ENCODE peak calls at places on chromosomes 7 and 10, in four cellular contexts. One of them, this sample, is unnamed.

GRCh38 chr7:19143930-19144574 is 1.2 kb downstream of the FERD3L start:
- DNase-seq in K562: no peak
- DNase-seq in GM12878: no peak
- DNase-seq in GM12891: no peak
- DNase-seq in this sample: no peak

GRCh38 chr10:49656845-49657493 is 22.5 kb upstream of the C10orf53 start:
- DNase-seq in GM12878: no peak
- DNase-seq in K562: no peak
- DNase-seq in GM12891: no peak
- DNase-seq in this sample: no peak

GRCh38 chr7:145497911-145498525 is 618.6 kb upstream of the CNTNAP2 start:
- DNase-seq in K562: no peak
- DNase-seq in GM12891: no peak
- DNase-seq in GM12878: no peak
- DNase-seq in this sample: no peak

GRCh38 chr7:155665957-155666287 is 21.5 kb downstream of the RBM33 start:
- DNase-seq in K562: peak
- DNase-seq in GM12891: no peak
- DNase-seq in GM12878: no peak
- DNase-seq in this sample: no peak

GRCh38 chr7:114422478-114423217 is 8.0 kb downstream of the FOXP2 start:
- DNase-seq in GM12878: no peak
- DNase-seq in GM12891: no peak
- DNase-seq in K562: no peak
- DNase-seq in this sample: no peak

GRCh38 chr10:96370575-96371157 is 11.9 kb upstream of the OPALIN start:
- DNase-seq in GM12891: peak
- DNase-seq in K562: peak
- DNase-seq in GM12878: no peak
- DNase-seq in this sample: peak

GRCh38 chr7:417625-417889 is 102.1 kb downstream of the PDGFA start:
- DNase-seq in GM12891: no peak
- DNase-seq in K562: no peak
- DNase-seq in GM12878: no peak
- DNase-seq in this sample: no peak

GRCh38 chr10:13956826-13957225 is 370.1 kb downstream of the PRPF18 start:
- DNase-seq in GM12878: no peak
- DNase-seq in GM12891: no peak
- DNase-seq in K562: peak
- DNase-seq in this sample: no peak

GRCh38 chr10:111856631-111857030 is 326.9 kb downstream of the GPAM start:
- DNase-seq in GM12891: no peak
- DNase-seq in GM12878: no peak
- DNase-seq in K562: no peak
- DNase-seq in this sample: no peak

GRCh38 chr10:4081691-4082111 is 296.7 kb upstream of the KLF6 start:
- DNase-seq in K562: no peak
- DNase-seq in GM12878: no peak
- DNase-seq in GM12891: no peak
- DNase-seq in this sample: no peak
- TF ChIP-seq SPI1 in K562: no peak
- TF ChIP-seq SPI1 in GM12878: no peak
- TF ChIP-seq SPI1 in GM12891: no peak
- TF ChIP-seq SPI1 in this sample: no peak

DNA sequence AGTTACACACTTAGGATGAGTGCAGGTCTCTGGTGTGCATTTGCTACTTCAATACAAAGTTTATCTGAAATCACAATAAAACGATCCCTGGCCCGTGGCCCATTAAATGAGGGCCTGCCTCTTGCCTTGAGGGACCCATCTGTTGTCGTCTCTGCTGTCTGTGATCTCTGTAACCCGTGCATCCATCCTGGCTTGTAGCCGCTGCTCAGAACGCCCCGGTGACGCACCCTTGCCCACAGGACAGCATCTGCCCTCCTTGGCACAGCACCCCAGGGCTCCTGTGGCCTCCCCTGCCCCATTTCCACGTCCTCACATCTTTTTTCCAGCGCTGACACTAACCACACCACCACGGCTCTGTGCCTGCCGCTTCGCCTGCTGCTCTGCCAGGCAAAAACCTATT is 16.7 kb downstream of the CARD11 start:
- DNase-seq in GM12891: no peak
- DNase-seq in GM12878: no peak
- DNase-seq in K562: no peak
- DNase-seq in this sample: no peak
- TF ChIP-seq SPI1 in GM12891: no peak
- TF ChIP-seq SPI1 in GM12878: no peak
- TF ChIP-seq SPI1 in K562: no peak
- TF ChIP-seq SPI1 in this sample: no peak

GRCh38 chr7:12281026-12281425 is 69.9 kb downstream of the TMEM106B start:
- DNase-seq in GM12878: no peak
- DNase-seq in GM12891: no peak
- DNase-seq in K562: no peak
- DNase-seq in this sample: no peak
- TF ChIP-seq SPI1 in GM12878: no peak
- TF ChIP-seq SPI1 in GM12891: no peak
- TF ChIP-seq SPI1 in K562: no peak
- TF ChIP-seq SPI1 in this sample: no peak

GRCh38 chr10:123523833-123524232 is 142.3 kb upstream of the GPR26 start:
- DNase-seq in GM12891: no peak
- DNase-seq in GM12878: no peak
- DNase-seq in K562: no peak
- DNase-seq in this sample: no peak

GRCh38 chr10:123526356-123527079 is 139.6 kb upstream of the GPR26 start:
- DNase-seq in GM12878: no peak
- DNase-seq in K562: no peak
- DNase-seq in GM12891: no peak
- DNase-seq in this sample: no peak

GRCh38 chr10:123530166-123530870 is 135.8 kb upstream of the GPR26 start:
- DNase-seq in GM12891: no peak
- DNase-seq in GM12878: no peak
- DNase-seq in K562: peak
- DNase-seq in this sample: no peak

GRCh38 chr10:123529146-123529760 is 136.9 kb upstream of the GPR26 start:
- DNase-seq in K562: no peak
- DNase-seq in GM12891: no peak
- DNase-seq in GM12878: no peak
- DNase-seq in this sample: no peak

GRCh38 chr10:123527122-123527521 is 139.0 kb upstream of the GPR26 start:
- DNase-seq in K562: no peak
- DNase-seq in GM12878: no peak
- DNase-seq in GM12891: no peak
- DNase-seq in this sample: no peak
- TF ChIP-seq SPI1 in K562: no peak
- TF ChIP-seq SPI1 in GM12878: no peak
- TF ChIP-seq SPI1 in GM12891: peak
- TF ChIP-seq SPI1 in this sample: peak

GRCh38 chr7:50665403-50666123 is 100.4 kb upstream of the DDC start:
- DNase-seq in K562: no peak
- DNase-seq in GM12891: no peak
- DNase-seq in GM12878: no peak
- DNase-seq in this sample: no peak

GRCh38 chr7:50667789-50668226 is 102.6 kb upstream of the DDC start:
- DNase-seq in GM12891: no peak
- DNase-seq in K562: no peak
- DNase-seq in GM12878: no peak
- DNase-seq in this sample: no peak

GRCh38 chr7:50664937-50665336 is 99.7 kb upstream of the DDC start:
- DNase-seq in GM12878: no peak
- DNase-seq in GM12891: no peak
- DNase-seq in K562: no peak
- DNase-seq in this sample: no peak

GRCh38 chr7:50666124-50666496 is 100.9 kb upstream of the DDC start:
- DNase-seq in K562: no peak
- DNase-seq in GM12891: no peak
- DNase-seq in GM12878: no peak
- DNase-seq in this sample: no peak

GRCh38 chr7:50667338-50667737 is 102.1 kb upstream of the DDC start:
- DNase-seq in GM12891: no peak
- DNase-seq in K562: no peak
- DNase-seq in GM12878: no peak
- DNase-seq in this sample: no peak
- TF ChIP-seq SPI1 in GM12891: no peak
- TF ChIP-seq SPI1 in K562: no peak
- TF ChIP-seq SPI1 in GM12878: no peak
- TF ChIP-seq SPI1 in this sample: no peak

GRCh38 chr10:46035923-46036849 is 5.8 kb upstream of the NCOA4 start:
- DNase-seq in GM12891: no peak
- DNase-seq in GM12878: no peak
- DNase-seq in K562: no peak
- DNase-seq in this sample: no peak
- TF ChIP-seq SPI1 in GM12891: no peak
- TF ChIP-seq SPI1 in GM12878: no peak
- TF ChIP-seq SPI1 in K562: no peak
- TF ChIP-seq SPI1 in this sample: no peak

GRCh38 chr7:159049266-159050025 is 95.2 kb downstream of the VIPR2 start:
- DNase-seq in K562: no peak
- DNase-seq in GM12891: no peak
- DNase-seq in GM12878: no peak
- DNase-seq in this sample: no peak
- TF ChIP-seq SPI1 in K562: no peak
- TF ChIP-seq SPI1 in GM12891: no peak
- TF ChIP-seq SPI1 in GM12878: no peak
- TF ChIP-seq SPI1 in this sample: no peak

GRCh38 chr7:70915067-70915466 is 216.9 kb upstream of the GALNT17 start:
- DNase-seq in GM12891: no peak
- DNase-seq in GM12878: no peak
- DNase-seq in K562: no peak
- DNase-seq in this sample: no peak

GRCh38 chr7:70919491-70920073 is 212.4 kb upstream of the GALNT17 start:
- DNase-seq in K562: peak
- DNase-seq in GM12878: no peak
- DNase-seq in GM12891: no peak
- DNase-seq in this sample: no peak

GRCh38 chr7:70923086-70923845 is 208.7 kb upstream of the GALNT17 start:
- DNase-seq in K562: no peak
- DNase-seq in GM12878: no peak
- DNase-seq in GM12891: no peak
- DNase-seq in this sample: peak

GRCh38 chr7:70925411-70926115 is 206.4 kb upstream of the GALNT17 start:
- DNase-seq in GM12891: no peak
- DNase-seq in K562: no peak
- DNase-seq in GM12878: no peak
- DNase-seq in this sample: no peak

DNA sequence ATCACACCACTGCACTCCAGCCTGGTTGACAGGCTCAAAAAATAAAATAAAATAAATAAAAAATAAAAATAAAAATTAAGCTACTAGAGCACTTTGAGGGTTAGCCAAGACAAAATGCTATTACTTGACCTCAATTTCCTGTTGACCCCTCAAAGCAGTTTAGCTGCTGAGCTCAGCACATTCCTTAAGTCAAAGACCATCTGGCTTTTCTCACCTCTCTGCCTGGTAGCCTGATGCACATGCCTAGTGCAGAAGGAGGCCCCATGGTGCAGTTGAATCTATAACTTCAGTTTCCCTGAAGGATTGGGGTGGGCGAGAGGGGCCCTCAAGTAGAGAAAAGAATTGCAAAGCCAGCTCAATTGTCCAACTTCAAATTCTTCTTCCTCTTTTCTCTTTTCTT is 211.1 kb upstream of the GALNT17 start:
- DNase-seq in GM12878: no peak
- DNase-seq in GM12891: no peak
- DNase-seq in K562: no peak
- DNase-seq in this sample: no peak
- TF ChIP-seq SPI1 in GM12878: no peak
- TF ChIP-seq SPI1 in GM12891: no peak
- TF ChIP-seq SPI1 in K562: no peak
- TF ChIP-seq SPI1 in this sample: no peak

GRCh38 chr10:101099901-101100300 is 31.2 kb upstream of the TLX1 start:
- DNase-seq in K562: no peak
- DNase-seq in GM12891: no peak
- DNase-seq in GM12878: no peak
- DNase-seq in this sample: no peak
- TF ChIP-seq SPI1 in K562: no peak
- TF ChIP-seq SPI1 in GM12891: no peak
- TF ChIP-seq SPI1 in GM12878: no peak
- TF ChIP-seq SPI1 in this sample: no peak

GRCh38 chr7:75844158-75844557 is 30.6 kb upstream of the CCL24 start:
- DNase-seq in K562: no peak
- DNase-seq in GM12878: no peak
- DNase-seq in GM12891: no peak
- DNase-seq in this sample: no peak

GRCh38 chr7:75847707-75848106 is 31.1 kb upstream of the RHBDD2 start:
- DNase-seq in GM12891: no peak
- DNase-seq in K562: no peak
- DNase-seq in GM12878: no peak
- DNase-seq in this sample: peak

GRCh38 chr7:75843470-75844116 is 30.0 kb upstream of the CCL24 start:
- DNase-seq in GM12878: no peak
- DNase-seq in K562: no peak
- DNase-seq in GM12891: no peak
- DNase-seq in this sample: no peak

GRCh38 chr7:75840029-75840428 is 26.4 kb upstream of the CCL24 start:
- DNase-seq in GM12891: no peak
- DNase-seq in GM12878: no peak
- DNase-seq in K562: no peak
- DNase-seq in this sample: no peak

GRCh38 chr7:75842836-75843446 is 29.3 kb upstream of the CCL24 start:
- DNase-seq in K562: peak
- DNase-seq in GM12878: peak
- DNase-seq in GM12891: peak
- DNase-seq in this sample: peak
- TF ChIP-seq SPI1 in K562: no peak
- TF ChIP-seq SPI1 in GM12878: no peak
- TF ChIP-seq SPI1 in GM12891: no peak
- TF ChIP-seq SPI1 in this sample: no peak

This sample was measured in HL-60.